ENCODE peak calls at places on chromosomes 13 and 19, in six cellular contexts. J is heart right ventricle; E is HCT116; C is CD8-positive, alpha-beta memory T cell; S is GM12878; O is naive thymus-derived CD4-positive, alpha-beta T cell. D is an unnamed sample. For H3K4me1, the result is how much of the 10 kb centered on the place peaks cover.

GRCh38 chr19:23070353-23070781 is 46.5 kb upstream of the ZNF730 start:
- DNase-seq in S (no peak), O (no peak), E (no peak), C (no peak), J (peak), D (peak)

GRCh38 chr19:44820648-44821609 is 12.0 kb downstream of the BCAM start:
- DNase-seq in O (no peak), J (peak), E (no peak), S (no peak), C (no peak), D (peak)

GRCh38 chr19:48230555-48231129 is 25.1 kb downstream of the CARD8 start:
- DNase-seq in J (no peak), S (no peak), O (no peak), C (peak), E (no peak), D (no peak)

GRCh38 chr19:7850975-7851622 is 21.1 kb downstream of the EVI5L start:
- DNase-seq in J (no peak), O (no peak), E (no peak), S (no peak), C (no peak), D (no peak)

GRCh38 chr19:21321134-21321533 is 8.1 kb downstream of the ZNF708 start:
- DNase-seq in J (no peak), O (no peak), S (no peak), C (no peak), E (no peak), D (no peak)

GRCh38 chr19:34365463-34366401 is 736 bp downstream of the GPI start:
- DNase-seq in C (no peak), S (no peak), J (peak), O (peak), E (no peak), D (peak)

GRCh38 chr13:24905242-24905641 is 141.3 kb downstream of the RNF17 start:
- DNase-seq in J (no peak), O (no peak), C (no peak), E (no peak), S (no peak), D (no peak)

GRCh38 chr19:51660975-51661600 is 14.5 kb upstream of the SIGLEC14 start:
- DNase-seq in O (peak), E (peak), S (no peak), J (peak), C (peak), D (peak)

GRCh38 chr19:1441022-1441426 is 2.8 kb downstream of the RPS15 start:
- DNase-seq in J (no peak), E (no peak), S (no peak), C (no peak), O (no peak), D (no peak)

GRCh38 chr13:113930711-113931637 is 42.9 kb downstream of the C13orf46 start:
- DNase-seq in S (peak), C (peak), J (no peak), E (no peak), O (peak), D (no peak)

GRCh38 chr13:70457474-70457873 is 349.2 kb upstream of the KLHL1 start:
- DNase-seq in O (no peak), C (no peak), J (no peak), S (no peak), E (no peak), D (no peak)

GRCh38 chr19:17829855-17830566 is 8.7 kb upstream of the INSL3 start:
- DNase-seq in S (no peak), J (no peak), C (no peak), E (peak), O (no peak), D (no peak)

GRCh38 chr19:17398902-17399527 is 5.0 kb upstream of the CCDC194 start:
- DNase-seq in E (no peak), J (no peak), S (no peak), O (no peak), C (no peak), D (no peak)

GRCh38 chr13:36531746-36532486 is 99.6 kb downstream of the CCNA1 start:
- DNase-seq in C (no peak), E (no peak), J (no peak), S (no peak), O (no peak), D (no peak)

GRCh38 chr13:39159393-39159792 is 121.1 kb downstream of the NHLRC3 start:
- DNase-seq in J (no peak), S (no peak), C (no peak), O (no peak), E (no peak), D (no peak)

GRCh38 chr19:3613765-3614661 is 7.3 kb upstream of the TBXA2R start:
- DNase-seq in E (no peak), S (no peak), O (no peak), C (no peak), J (no peak), D (no peak)

GRCh38 chr13:47241446-47241845 is 344.6 kb upstream of the HTR2A start:
- DNase-seq in C (no peak), O (no peak), J (no peak), E (no peak), S (no peak), D (no peak)

GRCh38 chr13:100872761-100873160 is 198.2 kb upstream of the TMTC4 start:
- DNase-seq in E (no peak), C (no peak), O (no peak), S (no peak), J (no peak), D (no peak)

GRCh38 chr19:9151367-9151766 is 11.2 kb downstream of the ZNF317 start:
- DNase-seq in S (no peak), C (peak), J (no peak), O (no peak), E (no peak), D (no peak)

GRCh38 chr19:11152318-11153062 is 3.1 kb downstream of the SPC24 start:
- DNase-seq in E (no peak), J (peak), O (no peak), S (no peak), C (no peak), D (peak)

GRCh38 chr13:38824342-38824741 is 137.5 kb downstream of the FREM2 start:
- DNase-seq in E (no peak), S (peak), J (no peak), O (no peak), C (no peak), D (no peak)

GRCh38 chr13:111906306-111906705 is 160.6 kb upstream of the SOX1 start:
- DNase-seq in E (no peak), J (no peak), C (no peak), O (no peak), S (no peak), D (no peak)

GRCh38 chr19:47005873-47006272 is 13.8 kb upstream of the NPAS1 start:
- DNase-seq in J (no peak), S (no peak), O (no peak), C (no peak), E (peak), D (no peak)

GRCh38 chr19:45356760-45357444 is 13.5 kb downstream of the ERCC2 start:
- DNase-seq in J (no peak), O (no peak), E (no peak), C (no peak), S (no peak), D (no peak)

GRCh38 chr19:583968-584239 is 5.8 kb upstream of the HCN2 start:
- DNase-seq in C (no peak), O (no peak), E (no peak), J (no peak), S (no peak), D (no peak)

GRCh38 chr19:1746401-1747284 is 6.7 kb upstream of the ONECUT3 start:
- DNase-seq in E (peak), S (no peak), O (no peak), J (no peak), C (no peak), D (no peak)

GRCh38 chr13:32060319-32060924 is 28.8 kb downstream of the FRY start:
- DNase-seq in E (no peak), O (no peak), S (no peak), C (no peak), J (peak), D (no peak)

GRCh38 chr19:590396-590745 is 690 bp downstream of the HCN2 start:
- DNase-seq in E (no peak), O (no peak), J (no peak), S (no peak), C (no peak), D (no peak)

GRCh38 chr13:99956473-99957349 is 14.9 kb downstream of the ZIC5 start:
- DNase-seq in O (no peak), C (no peak), E (no peak), S (no peak), J (no peak), D (peak)

GRCh38 chr13:97134364-97135095 is 87.6 kb upstream of the MBNL2 start:
- DNase-seq in J (no peak), C (no peak), S (no peak), O (no peak), E (no peak), D (no peak)

GRCh38 chr13:25213716-25214115 is 41.6 kb upstream of the AMER2 start:
- DNase-seq in O (no peak), J (no peak), E (no peak), C (no peak), S (no peak), D (no peak)

GRCh38 chr13:106786006-106786579 is 218.2 kb upstream of the ARGLU1 start:
- DNase-seq in C (no peak), O (no peak), E (no peak), J (no peak), S (no peak), D (no peak)

DNA sequence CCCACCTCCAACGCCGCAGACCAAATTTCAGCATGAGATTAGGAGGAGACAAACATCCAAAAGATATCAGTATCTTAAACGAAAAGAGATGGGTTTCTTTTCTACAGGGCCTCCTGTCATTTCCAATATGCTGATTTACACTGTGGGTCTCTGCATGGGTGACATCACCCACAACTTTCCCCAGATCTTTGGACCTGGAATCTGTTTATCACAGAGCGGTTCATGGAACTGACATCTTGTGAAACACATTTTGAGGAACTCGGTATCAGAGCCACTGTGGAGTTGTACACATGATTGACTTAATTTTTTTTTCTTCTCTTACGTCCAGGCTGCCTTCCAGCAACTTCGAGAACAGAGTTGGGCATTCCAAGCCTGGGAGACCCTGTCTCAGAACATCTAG is 80.3 kb upstream of the SERP2 start:
- DNase-seq in E (no peak), J (no peak), S (no peak), C (no peak), O (no peak), D (no peak)
- H3K4me3 ChIP-seq in E (no peak), J (no peak), S (no peak), C (no peak), O (no peak), D (no peak)

GRCh38 chr13:30900952-30901749 is 4.9 kb upstream of the MEDAG start:
- DNase-seq in O (no peak), C (no peak), S (no peak), J (no peak), E (no peak), D (no peak)

GRCh38 chr13:30895773-30896172 is 10.3 kb upstream of the MEDAG start:
- DNase-seq in S (no peak), J (no peak), O (no peak), E (no peak), C (no peak), D (peak)

GRCh38 chr13:30898070-30898469 is 8.0 kb upstream of the MEDAG start:
- DNase-seq in S (no peak), J (no peak), O (no peak), C (no peak), E (no peak), D (no peak)

GRCh38 chr13:30904043-30904442 is 2.0 kb upstream of the MEDAG start:
- DNase-seq in S (no peak), C (no peak), J (no peak), O (no peak), E (no peak), D (no peak)

DNA sequence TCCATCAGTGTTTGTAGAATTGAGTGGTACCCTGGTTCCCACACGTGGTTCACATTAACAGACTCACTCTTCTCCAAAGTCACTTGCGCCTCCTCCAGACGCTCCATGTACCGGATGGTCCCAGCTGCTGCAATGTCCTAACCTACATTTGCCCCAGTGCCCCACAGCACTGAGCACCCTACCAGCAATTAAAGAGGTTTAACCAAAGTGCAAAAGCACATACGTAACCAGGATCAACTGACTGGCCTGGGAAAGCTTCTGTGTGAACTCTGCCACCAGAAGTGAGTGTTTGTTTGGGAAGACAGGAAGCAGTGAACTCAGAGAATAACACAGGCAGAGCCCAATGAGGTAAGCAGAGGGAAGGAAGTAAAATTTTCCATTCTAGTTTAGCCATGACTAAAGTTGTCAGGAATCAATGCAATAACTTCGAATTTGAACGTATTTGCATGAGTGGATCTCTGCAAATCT is 7.3 kb upstream of the MEDAG start:
- DNase-seq in E (no peak), O (no peak), S (no peak), C (no peak), J (peak), D (peak)
- H3K27ac ChIP-seq in E (no peak), O (no peak), S (no peak), C (no peak), J (peak), D (no peak)

GRCh38 chr19:15299568-15300409 is 32.5 kb downstream of the BRD4 start:
- DNase-seq in C (no peak), S (no peak), E (no peak), J (no peak), O (no peak), D (no peak)
- H3K4me1 ChIP-seq in C (half or more), S (under half), E (under half), J (half or more), O (half or more), D (half or more)

DNA sequence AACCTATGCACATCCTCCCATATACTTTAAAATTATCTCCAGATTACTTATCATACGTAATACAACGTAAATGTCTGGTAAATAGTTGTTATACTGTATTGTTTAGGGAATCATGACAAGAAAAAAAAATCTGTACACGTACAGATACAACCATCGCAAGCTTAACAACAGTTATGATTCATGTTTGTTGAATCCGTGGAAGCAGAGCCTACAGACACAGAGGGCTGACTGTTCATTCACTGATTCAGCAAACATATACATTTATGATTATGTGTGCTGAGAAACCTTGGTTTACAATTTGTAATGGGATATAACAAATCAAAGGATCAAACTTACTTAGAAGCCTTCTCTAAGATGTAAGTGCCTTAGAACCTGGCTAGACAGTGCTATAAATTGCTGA is 1.5 kb downstream of the ZNF260 start:
- DNase-seq in C (no peak), O (no peak), J (no peak), E (no peak), S (no peak), D (no peak)
- H3K4me3 ChIP-seq in C (no peak), O (no peak), J (no peak), E (no peak), S (peak), D (peak)

DNA sequence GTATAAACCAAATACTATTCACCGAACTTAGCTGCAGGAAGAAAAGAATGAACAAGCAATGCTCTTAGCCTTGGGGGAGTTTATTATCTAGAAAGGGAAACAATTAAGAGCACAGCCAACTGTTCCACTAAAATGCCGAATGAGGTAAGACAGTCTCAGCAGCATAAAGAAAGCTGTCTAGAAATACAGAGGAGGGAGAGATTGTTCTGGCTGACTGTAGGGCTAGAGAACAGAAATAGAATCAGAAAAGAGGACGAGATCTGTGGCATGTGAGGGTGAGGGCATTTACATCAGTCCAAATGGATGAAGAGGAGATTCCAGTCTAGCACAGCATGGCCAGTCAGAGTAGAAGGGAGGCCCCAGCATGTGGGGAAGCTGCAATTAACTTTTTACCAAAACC is 56.8 kb upstream of the TNFRSF19 start:
- DNase-seq in J (no peak), C (no peak), E (no peak), S (no peak), O (no peak), D (no peak)
- H3K27ac ChIP-seq in J (peak), C (no peak), E (no peak), S (peak), O (no peak), D (no peak)

GRCh38 chr13:44934724-44935123 is 54.5 kb downstream of the NUFIP1 start:
- DNase-seq in C (no peak), E (no peak), J (no peak), S (peak), O (no peak), D (no peak)
- H3K4me1 ChIP-seq in C (under half), E (under half), J (under half), S (under half), O (under half), D (under half)

DNA sequence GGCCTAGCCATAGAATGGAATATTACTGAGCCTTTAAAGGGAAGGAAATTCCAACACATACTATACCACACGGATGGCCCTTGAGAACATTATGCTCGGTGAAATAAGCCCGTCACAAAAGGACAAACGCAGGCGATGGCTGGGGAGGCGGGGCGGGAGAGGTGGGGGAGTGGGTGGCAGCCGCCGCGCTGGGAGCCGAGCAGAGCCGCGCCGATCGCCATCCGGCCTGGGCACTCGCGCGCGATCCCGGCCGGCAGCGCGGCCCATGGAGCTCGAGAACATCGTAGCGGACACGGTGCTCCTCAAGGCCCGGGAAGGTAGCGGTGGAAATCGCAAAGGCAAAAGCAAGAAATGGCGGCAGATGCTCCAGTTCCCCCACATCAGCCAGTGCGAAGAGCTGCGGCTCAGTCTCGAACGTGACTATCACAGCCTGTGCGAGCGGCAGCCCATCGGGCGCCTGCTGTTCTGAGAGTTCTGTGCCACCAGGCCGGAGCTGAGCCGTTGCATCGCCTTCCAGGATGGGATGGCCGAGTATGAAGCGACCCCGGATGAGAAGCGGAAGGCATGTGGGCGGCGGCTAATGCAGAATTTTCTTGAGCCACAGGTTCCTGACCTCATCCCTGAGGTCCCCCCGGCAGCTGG is 140.1 kb downstream of the ZDHHC20 start:
- DNase-seq in E (no peak), S (no peak), J (no peak), C (no peak), O (no peak), D (no peak)
- H3K4me3 ChIP-seq in E (no peak), S (no peak), J (peak), C (no peak), O (no peak), D (no peak)

DNA sequence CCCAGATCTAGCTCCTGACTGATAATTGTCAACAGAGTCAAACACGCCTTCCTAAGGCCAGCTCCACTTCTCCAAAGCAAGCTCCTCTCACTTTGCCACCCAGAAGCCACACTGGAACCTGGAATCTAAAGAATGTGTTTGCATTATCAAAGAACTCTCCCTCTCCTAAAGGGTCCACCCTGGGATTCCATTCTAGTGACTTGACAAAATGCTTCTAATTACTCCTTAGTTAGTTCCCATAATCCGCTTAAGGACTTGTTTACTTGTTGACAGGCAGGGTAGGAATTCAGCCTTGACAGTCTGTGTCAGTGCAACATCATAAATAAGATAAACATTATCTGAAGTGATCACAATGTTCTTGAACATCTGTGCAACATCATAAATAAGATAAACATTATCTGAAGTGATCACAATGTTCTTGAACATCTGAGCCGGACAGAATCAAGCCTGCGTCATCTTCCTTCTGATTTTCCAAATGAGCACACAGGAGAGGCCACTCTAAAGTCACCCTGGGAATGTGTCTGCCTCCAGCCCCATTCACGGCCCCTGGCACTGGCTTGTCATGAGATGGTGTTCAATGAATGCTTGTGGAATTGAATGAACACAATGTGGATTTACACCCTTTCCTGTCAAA is 512.1 kb downstream of the IRS2 start:
- DNase-seq in E (no peak), C (no peak), S (no peak), J (no peak), O (no peak), D (no peak)
- H3K27ac ChIP-seq in E (peak), C (no peak), S (no peak), J (no peak), O (no peak), D (no peak)

D was measured in psoas muscle.